ENCODE peak calls at places on chromosomes 1 and 21, in eight cellular contexts. One of them, this sample, is unnamed.

GRCh38 chr1:114075082-114075481 is 78.6 kb downstream of the SYT6 start:
- DNase-seq in testis: no peak
- DNase-seq in astrocyte of the spinal cord: no peak
- DNase-seq in IMR-90: no peak
- DNase-seq in breast epithelium: no peak
- DNase-seq in retinal pigment epithelial cell: no peak
- DNase-seq in GM12865: no peak
- DNase-seq in psoas muscle: no peak
- DNase-seq in this sample: no peak

GRCh38 chr21:35395728-35396127 is 346.6 kb upstream of the RUNX1 start:
- DNase-seq in testis: no peak
- DNase-seq in astrocyte of the spinal cord: no peak
- DNase-seq in IMR-90: peak
- DNase-seq in breast epithelium: no peak
- DNase-seq in retinal pigment epithelial cell: peak
- DNase-seq in GM12865: no peak
- DNase-seq in psoas muscle: no peak
- DNase-seq in this sample: no peak

GRCh38 chr1:168455764-168456163 is 88.0 kb downstream of the XCL2 start:
- DNase-seq in testis: no peak
- DNase-seq in astrocyte of the spinal cord: no peak
- DNase-seq in IMR-90: peak
- DNase-seq in breast epithelium: no peak
- DNase-seq in retinal pigment epithelial cell: no peak
- DNase-seq in GM12865: no peak
- DNase-seq in psoas muscle: no peak
- DNase-seq in this sample: no peak

GRCh38 chr1:198245379-198245778 is 88.6 kb downstream of the NEK7 start:
- DNase-seq in testis: no peak
- DNase-seq in astrocyte of the spinal cord: no peak
- DNase-seq in IMR-90: no peak
- DNase-seq in breast epithelium: no peak
- DNase-seq in retinal pigment epithelial cell: no peak
- DNase-seq in GM12865: no peak
- DNase-seq in psoas muscle: peak
- DNase-seq in this sample: no peak

GRCh38 chr1:42979888-42980800 is 21.5 kb upstream of the SLC2A1 start:
- DNase-seq in testis: no peak
- DNase-seq in astrocyte of the spinal cord: no peak
- DNase-seq in IMR-90: no peak
- DNase-seq in breast epithelium: no peak
- DNase-seq in retinal pigment epithelial cell: no peak
- DNase-seq in GM12865: no peak
- DNase-seq in psoas muscle: no peak
- DNase-seq in this sample: no peak

GRCh38 chr1:163170331-163170730 is 32.4 kb downstream of the RGS5 start:
- DNase-seq in testis: no peak
- DNase-seq in astrocyte of the spinal cord: peak
- DNase-seq in IMR-90: peak
- DNase-seq in breast epithelium: no peak
- DNase-seq in retinal pigment epithelial cell: peak
- DNase-seq in GM12865: no peak
- DNase-seq in psoas muscle: no peak
- DNase-seq in this sample: peak

GRCh38 chr1:63148825-63149645 is 173.3 kb upstream of the FOXD3 start:
- DNase-seq in testis: peak
- DNase-seq in astrocyte of the spinal cord: peak
- DNase-seq in IMR-90: peak
- DNase-seq in breast epithelium: no peak
- DNase-seq in retinal pigment epithelial cell: no peak
- DNase-seq in GM12865: peak
- DNase-seq in psoas muscle: no peak
- DNase-seq in this sample: peak

GRCh38 chr1:31405578-31406245 is 7.3 kb upstream of the SERINC2 start:
- DNase-seq in testis: no peak
- DNase-seq in astrocyte of the spinal cord: no peak
- DNase-seq in IMR-90: no peak
- DNase-seq in breast epithelium: no peak
- DNase-seq in retinal pigment epithelial cell: no peak
- DNase-seq in GM12865: no peak
- DNase-seq in psoas muscle: no peak
- DNase-seq in this sample: no peak

GRCh38 chr1:213507472-213508223 is 456.6 kb downstream of the RPS6KC1 start:
- DNase-seq in testis: no peak
- DNase-seq in astrocyte of the spinal cord: no peak
- DNase-seq in IMR-90: no peak
- DNase-seq in breast epithelium: no peak
- DNase-seq in retinal pigment epithelial cell: no peak
- DNase-seq in GM12865: no peak
- DNase-seq in psoas muscle: no peak
- DNase-seq in this sample: no peak

GRCh38 chr1:42748461-42749410 is 8.7 kb upstream of the CLDN19 start:
- DNase-seq in testis: no peak
- DNase-seq in astrocyte of the spinal cord: no peak
- DNase-seq in IMR-90: no peak
- DNase-seq in breast epithelium: no peak
- DNase-seq in retinal pigment epithelial cell: no peak
- DNase-seq in GM12865: no peak
- DNase-seq in psoas muscle: no peak
- DNase-seq in this sample: no peak

GRCh38 chr1:157137051-157137772 is 983 bp downstream of the ETV3 start:
- DNase-seq in testis: peak
- DNase-seq in astrocyte of the spinal cord: peak
- DNase-seq in IMR-90: peak
- DNase-seq in breast epithelium: no peak
- DNase-seq in retinal pigment epithelial cell: no peak
- DNase-seq in GM12865: peak
- DNase-seq in psoas muscle: no peak
- DNase-seq in this sample: peak

GRCh38 chr1:66752000-66752592 is at the start of gene DYNLT5:
- DNase-seq in testis: peak
- DNase-seq in astrocyte of the spinal cord: peak
- DNase-seq in IMR-90: peak
- DNase-seq in breast epithelium: no peak
- DNase-seq in retinal pigment epithelial cell: no peak
- DNase-seq in GM12865: no peak
- DNase-seq in psoas muscle: peak
- DNase-seq in this sample: peak

GRCh38 chr1:24438423-24438901 is 22.9 kb downstream of the NIPAL3 start:
- DNase-seq in testis: peak
- DNase-seq in astrocyte of the spinal cord: peak
- DNase-seq in IMR-90: no peak
- DNase-seq in breast epithelium: no peak
- DNase-seq in retinal pigment epithelial cell: no peak
- DNase-seq in GM12865: no peak
- DNase-seq in psoas muscle: peak
- DNase-seq in this sample: peak

GRCh38 chr1:36232212-36233031 is 8.2 kb downstream of the THRAP3 start:
- DNase-seq in testis: no peak
- DNase-seq in astrocyte of the spinal cord: no peak
- DNase-seq in IMR-90: no peak
- DNase-seq in breast epithelium: no peak
- DNase-seq in retinal pigment epithelial cell: no peak
- DNase-seq in GM12865: no peak
- DNase-seq in psoas muscle: no peak
- DNase-seq in this sample: no peak

GRCh38 chr1:231612393-231613089 is 14.0 kb upstream of the DISC1 start:
- DNase-seq in testis: peak
- DNase-seq in astrocyte of the spinal cord: no peak
- DNase-seq in IMR-90: no peak
- DNase-seq in breast epithelium: no peak
- DNase-seq in retinal pigment epithelial cell: no peak
- DNase-seq in GM12865: peak
- DNase-seq in psoas muscle: no peak
- DNase-seq in this sample: no peak

DNA sequence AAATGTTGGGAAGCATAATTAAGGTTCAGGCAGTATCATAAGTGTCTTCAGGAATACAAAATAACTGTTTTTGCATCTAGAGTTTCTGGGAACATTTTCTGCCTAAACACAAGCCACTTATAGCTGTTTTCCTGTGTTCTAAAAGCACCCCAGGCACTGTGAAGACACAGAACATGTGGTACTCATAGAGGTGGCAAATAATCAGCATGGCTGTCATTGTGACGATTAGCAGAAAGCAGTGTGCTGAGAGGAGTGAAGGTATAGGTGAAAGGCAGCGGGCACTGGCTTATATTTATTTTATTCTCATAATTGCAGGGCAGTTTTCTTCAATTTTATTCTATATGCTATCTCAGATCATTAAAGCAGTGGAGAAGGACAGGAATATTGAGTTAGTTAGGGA is 119.6 kb downstream of the LRRC53 start:
- DNase-seq in testis: no peak
- DNase-seq in astrocyte of the spinal cord: no peak
- DNase-seq in IMR-90: no peak
- DNase-seq in breast epithelium: no peak
- DNase-seq in retinal pigment epithelial cell: no peak
- DNase-seq in GM12865: no peak
- DNase-seq in psoas muscle: no peak
- DNase-seq in this sample: no peak
- TF ChIP-seq CTCF in testis: no peak
- TF ChIP-seq CTCF in astrocyte of the spinal cord: no peak
- TF ChIP-seq CTCF in IMR-90: no peak
- TF ChIP-seq CTCF in breast epithelium: no peak
- TF ChIP-seq CTCF in retinal pigment epithelial cell: no peak
- TF ChIP-seq CTCF in GM12865: no peak
- TF ChIP-seq CTCF in psoas muscle: no peak
- TF ChIP-seq CTCF in this sample: no peak

GRCh38 chr1:1440262-1440772 is 4.8 kb downstream of the VWA1 start:
- DNase-seq in testis: no peak
- DNase-seq in astrocyte of the spinal cord: no peak
- DNase-seq in IMR-90: no peak
- DNase-seq in breast epithelium: no peak
- DNase-seq in retinal pigment epithelial cell: no peak
- DNase-seq in GM12865: no peak
- DNase-seq in psoas muscle: no peak
- DNase-seq in this sample: no peak

GRCh38 chr1:1439550-1440261 is 4.2 kb downstream of the VWA1 start:
- DNase-seq in testis: no peak
- DNase-seq in astrocyte of the spinal cord: no peak
- DNase-seq in IMR-90: no peak
- DNase-seq in breast epithelium: no peak
- DNase-seq in retinal pigment epithelial cell: no peak
- DNase-seq in GM12865: no peak
- DNase-seq in psoas muscle: no peak
- DNase-seq in this sample: no peak

GRCh38 chr1:1437033-1437903 is 1.8 kb downstream of the VWA1 start:
- DNase-seq in testis: no peak
- DNase-seq in astrocyte of the spinal cord: no peak
- DNase-seq in IMR-90: no peak
- DNase-seq in breast epithelium: no peak
- DNase-seq in retinal pigment epithelial cell: no peak
- DNase-seq in GM12865: no peak
- DNase-seq in psoas muscle: no peak
- DNase-seq in this sample: no peak

GRCh38 chr1:1437904-1438376 is 2.5 kb downstream of the VWA1 start:
- DNase-seq in testis: no peak
- DNase-seq in astrocyte of the spinal cord: no peak
- DNase-seq in IMR-90: no peak
- DNase-seq in breast epithelium: no peak
- DNase-seq in retinal pigment epithelial cell: no peak
- DNase-seq in GM12865: no peak
- DNase-seq in psoas muscle: no peak
- DNase-seq in this sample: no peak

DNA sequence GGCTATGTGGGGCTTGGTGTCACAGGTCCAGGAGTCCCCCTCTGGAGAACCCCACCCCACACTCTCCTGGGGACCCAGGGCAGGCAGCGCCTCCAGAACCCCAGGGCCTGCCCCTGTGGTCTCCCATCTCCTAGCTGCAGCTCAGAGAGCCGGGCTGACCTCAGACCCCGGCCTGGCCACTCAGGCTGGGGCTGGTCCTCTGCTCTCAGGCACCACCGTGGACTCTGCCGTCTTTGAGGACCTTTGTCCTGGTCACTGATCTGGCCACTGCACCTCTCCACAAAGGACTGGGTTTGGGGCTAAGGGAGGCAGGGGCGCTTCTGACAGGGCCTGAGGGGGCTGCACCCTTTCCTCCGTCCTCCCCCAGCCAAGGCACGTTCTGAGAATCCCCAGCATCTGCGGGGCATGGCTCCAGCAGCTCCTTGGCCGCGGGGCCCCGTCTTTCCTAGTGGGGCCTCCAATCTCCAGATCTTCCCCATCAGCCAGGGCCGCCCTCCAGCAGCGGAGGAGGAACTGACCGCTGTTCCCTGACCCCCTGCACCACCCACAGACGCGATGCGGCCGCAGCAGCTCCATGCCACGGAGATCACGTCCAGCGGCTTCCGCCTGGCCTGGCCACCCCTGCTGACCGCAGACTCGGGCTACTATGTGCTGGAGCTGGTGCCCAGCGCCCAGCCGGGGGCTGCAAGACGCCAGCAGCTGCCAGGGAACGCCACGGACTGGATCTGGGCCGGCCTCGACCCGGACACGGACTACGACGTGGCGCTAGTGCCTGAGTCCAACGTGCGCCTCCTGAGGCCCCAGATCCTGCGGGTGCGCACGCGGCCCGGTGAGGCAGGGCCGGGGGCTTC is 3.3 kb downstream of the VWA1 start:
- DNase-seq in testis: no peak
- DNase-seq in astrocyte of the spinal cord: no peak
- DNase-seq in IMR-90: no peak
- DNase-seq in breast epithelium: no peak
- DNase-seq in retinal pigment epithelial cell: no peak
- DNase-seq in GM12865: no peak
- DNase-seq in psoas muscle: no peak
- DNase-seq in this sample: no peak
- H3K4me3 ChIP-seq in testis: no peak
- H3K4me3 ChIP-seq in astrocyte of the spinal cord: no peak
- H3K4me3 ChIP-seq in IMR-90: no peak
- H3K4me3 ChIP-seq in breast epithelium: no peak
- H3K4me3 ChIP-seq in retinal pigment epithelial cell: no peak
- H3K4me3 ChIP-seq in GM12865: no peak
- H3K4me3 ChIP-seq in psoas muscle: no peak
- H3K4me3 ChIP-seq in this sample: no peak

DNA sequence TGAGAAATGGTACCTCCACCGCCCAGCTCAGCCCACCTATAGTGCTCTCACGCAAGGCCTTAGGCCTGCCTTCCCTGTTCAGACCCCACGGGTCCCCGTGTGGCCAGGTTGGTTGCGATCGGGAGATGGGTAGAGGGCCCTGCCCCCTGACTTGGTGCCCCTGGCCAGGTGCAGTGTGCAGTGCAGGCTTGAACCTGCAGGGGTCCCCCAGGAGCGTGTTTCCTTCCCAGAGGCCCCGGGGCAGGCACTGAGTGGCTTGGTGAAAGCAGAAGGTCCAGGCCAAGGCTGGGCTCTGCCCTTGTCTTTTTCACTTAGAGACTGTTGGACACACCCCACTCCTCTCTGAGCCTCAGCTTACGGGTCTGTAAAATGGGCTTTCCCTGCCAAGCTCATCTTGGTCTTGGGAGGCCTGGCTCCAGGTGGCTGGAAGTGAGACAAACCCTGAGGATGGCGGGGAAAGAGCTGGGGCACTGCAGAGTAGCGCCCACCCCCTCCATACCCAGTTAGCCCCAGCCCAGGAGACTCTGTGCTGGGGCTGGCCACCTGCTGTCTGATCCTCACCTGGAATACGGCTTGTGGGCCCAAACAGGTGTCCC is 9.3 kb upstream of the HES5 start:
- DNase-seq in testis: no peak
- DNase-seq in astrocyte of the spinal cord: no peak
- DNase-seq in IMR-90: no peak
- DNase-seq in breast epithelium: no peak
- DNase-seq in retinal pigment epithelial cell: no peak
- DNase-seq in GM12865: peak
- DNase-seq in psoas muscle: no peak
- DNase-seq in this sample: no peak
- TF ChIP-seq CTCF in testis: no peak
- TF ChIP-seq CTCF in astrocyte of the spinal cord: peak
- TF ChIP-seq CTCF in IMR-90: peak
- TF ChIP-seq CTCF in breast epithelium: no peak
- TF ChIP-seq CTCF in retinal pigment epithelial cell: peak
- TF ChIP-seq CTCF in GM12865: peak
- TF ChIP-seq CTCF in psoas muscle: no peak
- TF ChIP-seq CTCF in this sample: peak

GRCh38 chr1:117058810-117059209 is 1.3 kb upstream of the TTF2 start:
- DNase-seq in testis: no peak
- DNase-seq in astrocyte of the spinal cord: no peak
- DNase-seq in IMR-90: no peak
- DNase-seq in breast epithelium: no peak
- DNase-seq in retinal pigment epithelial cell: no peak
- DNase-seq in GM12865: no peak
- DNase-seq in psoas muscle: no peak
- DNase-seq in this sample: no peak
- H3K4me3 ChIP-seq in testis: peak
- H3K4me3 ChIP-seq in astrocyte of the spinal cord: peak
- H3K4me3 ChIP-seq in IMR-90: no peak
- H3K4me3 ChIP-seq in breast epithelium: no peak
- H3K4me3 ChIP-seq in retinal pigment epithelial cell: peak
- H3K4me3 ChIP-seq in GM12865: peak
- H3K4me3 ChIP-seq in psoas muscle: peak
- H3K4me3 ChIP-seq in this sample: no peak

This sample was measured in fibroblast of villous mesenchyme.